ENCODE peak calls at places on chromosomes 5 and 9, in eight cellular contexts. S is pancreas; F is SJSA1; L is CD8-positive, alpha-beta T cell; W is heart right ventricle; Y is adipocyte; J is tibial nerve; M is cardiac muscle cell. X is an unnamed sample. For H3K9me3 and H3K27me3, the result is how much of the 10 kb centered on the place peaks cover.

GRCh38 chr5:141846031-141846430 is 32.2 kb downstream of the PCDH1 start:
- DNase-seq in S (no peak), F (no peak), L (no peak), W (peak), Y (no peak), J (no peak), M (peak), X (no peak)

GRCh38 chr5:24364711-24365110 is 280.1 kb downstream of the CDH10 start:
- DNase-seq in S (peak), F (no peak), L (no peak), W (no peak), Y (no peak), J (no peak), M (no peak), X (no peak)

GRCh38 chr9:2087500-2088313 is 72.6 kb downstream of the SMARCA2 start:
- DNase-seq in S (no peak), F (peak), L (no peak), W (no peak), Y (peak), J (no peak), M (peak), X (no peak)

GRCh38 chr5:63053019-63053638 is 474.5 kb downstream of the LRRC70 start:
- DNase-seq in S (peak), F (no peak), L (no peak), W (no peak), Y (no peak), J (no peak), M (no peak), X (no peak)

GRCh38 chr5:96565843-96566242 is 96.3 kb upstream of the CAST start:
- DNase-seq in S (no peak), F (peak), L (no peak), W (no peak), Y (peak), J (no peak), M (no peak), X (no peak)

GRCh38 chr5:79171846-79172245 is 60.2 kb downstream of the BHMT start:
- DNase-seq in S (no peak), F (no peak), L (no peak), W (no peak), Y (peak), J (no peak), M (no peak), X (no peak)

GRCh38 chr5:141182248-141182647 is at the start of gene PCDHB16:
- DNase-seq in S (no peak), F (peak), L (no peak), W (peak), Y (peak), J (peak), M (peak), X (no peak)

GRCh38 chr9:99905833-99906402 is 536 bp upstream of the STX17 start:
- DNase-seq in S (peak), F (no peak), L (no peak), W (no peak), Y (no peak), J (no peak), M (no peak), X (no peak)

GRCh38 chr5:79774171-79774854 is 84.7 kb downstream of the CMYA5 start:
- DNase-seq in S (no peak), F (no peak), L (no peak), W (peak), Y (peak), J (no peak), M (peak), X (no peak)

GRCh38 chr9:128903871-128904371 is 16.9 kb upstream of the PHYHD1 start:
- DNase-seq in S (no peak), F (peak), L (no peak), W (no peak), Y (no peak), J (no peak), M (no peak), X (no peak)

GRCh38 chr5:127650649-127651048 is 1.8 kb downstream of the CTXN3 start:
- DNase-seq in S (no peak), F (peak), L (no peak), W (no peak), Y (peak), J (no peak), M (peak), X (no peak)

GRCh38 chr9:130837002-130837511 is 2.0 kb downstream of the ABL1 start:
- DNase-seq in S (no peak), F (peak), L (no peak), W (no peak), Y (peak), J (no peak), M (no peak), X (no peak)

GRCh38 chr5:14917719-14918118 is 46.1 kb upstream of the ANKH start:
- DNase-seq in S (no peak), F (peak), L (no peak), W (no peak), Y (peak), J (no peak), M (no peak), X (no peak)

GRCh38 chr5:166671818-166672217 is 1619.6 kb upstream of the WWC1 start:
- DNase-seq in S (no peak), F (no peak), L (no peak), W (no peak), Y (no peak), J (no peak), M (no peak), X (no peak)

GRCh38 chr9:93679536-93680444 is 103.4 kb downstream of the PHF2 start:
- DNase-seq in S (no peak), F (no peak), L (no peak), W (peak), Y (no peak), J (no peak), M (no peak), X (no peak)

GRCh38 chr5:24363789-24364534 is 280.8 kb downstream of the CDH10 start:
- DNase-seq in S (no peak), F (no peak), L (no peak), W (no peak), Y (no peak), J (no peak), M (no peak), X (no peak)

GRCh38 chr5:34503379-34504346 is 152.5 kb upstream of the RAI14 start:
- DNase-seq in S (no peak), F (no peak), L (no peak), W (no peak), Y (no peak), J (no peak), M (no peak), X (no peak)

GRCh38 chr9:81390802-81391456 is 298.4 kb downstream of the TLE1 start:
- DNase-seq in S (no peak), F (no peak), L (no peak), W (no peak), Y (no peak), J (no peak), M (no peak), X (no peak)

GRCh38 chr5:180100621-180101450 is 29.3 kb upstream of the RNF130 start:
- DNase-seq in S (no peak), F (no peak), L (no peak), W (no peak), Y (no peak), J (no peak), M (no peak), X (no peak)

GRCh38 chr9:83449981-83450380 is 88.2 kb downstream of the FRMD3 start:
- DNase-seq in S (no peak), F (no peak), L (no peak), W (no peak), Y (no peak), J (no peak), M (no peak), X (no peak)

GRCh38 chr5:92504346-92504745 is 1076.7 kb downstream of the NR2F1-AS1 start:
- DNase-seq in S (no peak), F (no peak), L (no peak), W (no peak), Y (no peak), J (no peak), M (no peak), X (no peak)

GRCh38 chr9:121288874-121289553 is 21.1 kb downstream of the GSN start:
- DNase-seq in S (peak), F (no peak), L (no peak), W (peak), Y (peak), J (peak), M (peak), X (no peak)

GRCh38 chr5:65327582-65327981 is 154.1 kb downstream of the ADAMTS6 start:
- DNase-seq in S (no peak), F (peak), L (no peak), W (no peak), Y (peak), J (no peak), M (no peak), X (no peak)

GRCh38 chr5:36502608-36503007 is 103.8 kb upstream of the SLC1A3 start:
- DNase-seq in S (no peak), F (peak), L (no peak), W (no peak), Y (peak), J (no peak), M (no peak), X (no peak)

GRCh38 chr9:31615964-31616363 is 768.5 kb upstream of the ACO1 start:
- DNase-seq in S (no peak), F (no peak), L (no peak), W (no peak), Y (no peak), J (no peak), M (no peak), X (no peak)

GRCh38 chr5:167296056-167296455 is 995.4 kb upstream of the WWC1 start:
- DNase-seq in S (no peak), F (peak), L (no peak), W (no peak), Y (no peak), J (no peak), M (no peak), X (no peak)

GRCh38 chr5:174532453-174533126 is 191.8 kb upstream of the MSX2 start:
- DNase-seq in S (peak), F (peak), L (no peak), W (peak), Y (peak), J (peak), M (peak), X (no peak)

GRCh38 chr5:11560915-11561697 is 343.1 kb downstream of the CTNND2 start:
- DNase-seq in S (no peak), F (no peak), L (no peak), W (no peak), Y (no peak), J (no peak), M (no peak), X (no peak)

GRCh38 chr9:121780641-121781040 is 129.2 kb downstream of the DAB2IP start:
- DNase-seq in S (no peak), F (no peak), L (no peak), W (peak), Y (no peak), J (no peak), M (no peak), X (no peak)

GRCh38 chr9:1876891-1877496 is 138.2 kb upstream of the SMARCA2 start:
- DNase-seq in S (no peak), F (no peak), L (no peak), W (no peak), Y (no peak), J (no peak), M (no peak), X (no peak)

GRCh38 chr5:118752568-118752967 is 235.8 kb downstream of the DTWD2 start:
- DNase-seq in S (no peak), F (no peak), L (no peak), W (no peak), Y (no peak), J (no peak), M (no peak), X (no peak)

GRCh38 chr9:111542497-111543254 is 17.7 kb downstream of the ZNF483 start:
- DNase-seq in S (no peak), F (no peak), L (no peak), W (no peak), Y (no peak), J (no peak), M (no peak), X (no peak)

GRCh38 chr9:111548623-111549022 is 23.6 kb downstream of the ZNF483 start:
- DNase-seq in S (no peak), F (no peak), L (no peak), W (no peak), Y (no peak), J (no peak), M (no peak), X (no peak)
- H3K9me3 ChIP-seq in S (under half), F (under half), L (under half), W (under half), Y (half or more), J (under half), M (under half), X (half or more)

GRCh38 chr9:135579889-135580660 is 18.5 kb downstream of the PAEP start:
- DNase-seq in S (no peak), F (no peak), L (no peak), W (no peak), Y (no peak), J (no peak), M (no peak), X (no peak)
- H3K27me3 ChIP-seq in S (under half), F (under half), L (under half), W (under half), Y (under half), J (under half), M (under half), X (under half)

GRCh38 chr9:138115506-138115905 is 237.9 kb downstream of the CACNA1B start:
- DNase-seq in S (no peak), F (no peak), L (no peak), W (no peak), Y (no peak), J (no peak), M (no peak), X (no peak)
- H3K9me3 ChIP-seq in S (under half), F (under half), L (under half), W (under half), Y (under half), J (under half), M (under half), X (under half)

DNA sequence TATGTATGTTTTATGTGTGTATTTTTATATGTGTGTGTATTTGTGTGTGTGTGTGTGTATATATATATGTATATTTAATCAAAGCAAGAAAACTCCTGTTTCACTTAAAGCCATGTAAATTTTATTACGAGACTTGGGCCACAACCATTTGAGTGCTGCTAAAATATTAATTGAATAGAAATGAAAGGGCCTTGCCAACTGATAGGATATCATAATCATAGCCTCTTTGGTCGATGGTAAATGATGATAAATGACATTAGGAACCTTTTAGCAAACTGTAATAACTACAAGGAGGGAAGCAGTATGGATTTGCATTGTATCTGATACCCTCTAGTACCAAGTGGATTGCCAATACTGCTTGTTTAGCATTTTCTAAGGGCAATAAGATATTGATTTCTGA is 7.9 kb downstream of the TLE4 start:
- DNase-seq in S (no peak), F (no peak), L (no peak), W (no peak), Y (no peak), J (no peak), M (no peak), X (no peak)
- H3K27me3 ChIP-seq in S (under half), F (under half), L (under half), W (under half), Y (under half), J (under half), M (under half), X (under half)

GRCh38 chr5:158407801-158408200 is 548.9 kb upstream of the CLINT1 start:
- DNase-seq in S (no peak), F (no peak), L (no peak), W (no peak), Y (peak), J (no peak), M (no peak), X (no peak)
- H3K9me3 ChIP-seq in S (under half), F (under half), L (under half), W (under half), Y (under half), J (under half), M (under half), X (under half)

GRCh38 chr9:135073741-135074305 is 13.6 kb upstream of the OLFM1 start:
- DNase-seq in S (peak), F (no peak), L (no peak), W (no peak), Y (no peak), J (no peak), M (no peak), X (no peak)
- H3K27me3 ChIP-seq in S (under half), F (under half), L (under half), W (under half), Y (under half), J (under half), M (under half), X (under half)

GRCh38 chr5:27312291-27312690 is 273.9 kb upstream of the CDH9 start:
- DNase-seq in S (no peak), F (no peak), L (no peak), W (no peak), Y (no peak), J (no peak), M (no peak), X (no peak)
- H3K9me3 ChIP-seq in S (under half), F (under half), L (under half), W (under half), Y (under half), J (under half), M (under half), X (under half)

DNA sequence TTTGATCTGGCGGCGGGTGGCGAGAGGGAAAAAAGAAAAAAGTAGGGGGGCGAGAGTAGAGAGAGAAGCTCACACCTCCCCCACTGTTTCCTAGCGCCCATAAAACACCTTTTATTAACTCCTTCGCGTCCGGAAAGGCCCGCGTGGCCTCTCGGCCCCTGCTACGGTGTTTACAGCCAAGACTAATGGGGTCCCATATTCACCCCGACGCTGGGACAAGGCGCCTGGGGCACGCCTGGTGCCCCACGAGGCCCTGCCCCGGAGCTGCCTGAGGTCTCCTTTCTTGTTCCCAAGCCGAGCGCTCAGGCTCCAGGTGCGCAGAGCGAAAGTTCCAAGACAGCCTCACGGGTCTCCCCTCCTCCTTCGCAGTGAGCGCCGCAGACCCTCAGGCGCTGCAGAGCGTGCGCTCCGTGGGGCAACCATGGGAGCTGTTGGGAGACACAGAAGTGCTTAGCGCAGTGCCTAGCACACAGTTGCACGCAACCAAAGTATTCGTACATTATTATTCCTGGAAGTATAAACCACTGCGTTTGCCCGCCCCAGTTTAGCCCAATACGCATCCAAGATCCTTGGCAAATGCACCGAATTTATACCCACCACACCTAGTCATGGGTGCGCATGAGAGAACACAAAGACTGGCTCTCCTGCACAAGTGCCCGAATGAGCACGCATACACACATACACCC is 4.3 kb downstream of the HAND1 start:
- DNase-seq in S (no peak), F (no peak), L (no peak), W (no peak), Y (no peak), J (no peak), M (no peak), X (no peak)
- H3K27me3 ChIP-seq in S (under half), F (half or more), L (half or more), W (half or more), Y (half or more), J (under half), M (half or more), X (half or more)

GRCh38 chr9:71876829-71877228 is 34.2 kb downstream of the ABHD17B start:
- DNase-seq in S (no peak), F (no peak), L (no peak), W (no peak), Y (no peak), J (no peak), M (no peak), X (no peak)

GRCh38 chr9:71876106-71876505 is 34.9 kb downstream of the ABHD17B start:
- DNase-seq in S (no peak), F (no peak), L (no peak), W (no peak), Y (no peak), J (no peak), M (no peak), X (no peak)

GRCh38 chr9:71884005-71884404 is 27.0 kb downstream of the ABHD17B start:
- DNase-seq in S (no peak), F (no peak), L (no peak), W (no peak), Y (no peak), J (no peak), M (no peak), X (no peak)

GRCh38 chr9:71878327-71879274 is 32.4 kb downstream of the ABHD17B start:
- DNase-seq in S (no peak), F (no peak), L (no peak), W (no peak), Y (no peak), J (no peak), M (no peak), X (no peak)

DNA sequence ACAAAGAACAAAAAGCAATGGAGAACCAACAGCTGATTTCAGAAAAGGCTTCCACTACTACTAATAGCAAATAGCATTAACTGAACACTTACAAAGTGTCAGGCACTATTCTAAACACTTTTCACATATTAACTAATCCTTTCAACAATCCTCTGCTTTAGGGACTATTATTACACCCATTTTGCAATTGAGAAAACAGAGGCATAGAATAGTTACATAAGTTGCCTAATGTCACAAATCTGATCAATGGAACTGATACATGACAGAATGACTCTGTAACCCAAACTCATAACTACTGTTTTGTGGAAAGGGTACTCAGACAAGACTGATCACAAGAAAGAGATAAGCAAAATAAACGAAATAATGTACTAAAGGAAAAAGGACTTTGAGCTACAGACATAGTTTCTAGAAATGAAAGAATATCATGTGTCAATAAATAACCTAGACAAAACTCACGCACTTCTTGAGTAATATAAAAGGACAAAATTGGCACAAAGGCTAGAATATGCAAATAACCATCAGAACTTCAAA is 31.3 kb downstream of the ABHD17B start:
- DNase-seq in S (no peak), F (no peak), L (no peak), W (no peak), Y (no peak), J (no peak), M (no peak), X (no peak)
- H3K9me3 ChIP-seq in S (under half), F (under half), L (under half), W (under half), Y (under half), J (under half), M (under half), X (under half)

DNA sequence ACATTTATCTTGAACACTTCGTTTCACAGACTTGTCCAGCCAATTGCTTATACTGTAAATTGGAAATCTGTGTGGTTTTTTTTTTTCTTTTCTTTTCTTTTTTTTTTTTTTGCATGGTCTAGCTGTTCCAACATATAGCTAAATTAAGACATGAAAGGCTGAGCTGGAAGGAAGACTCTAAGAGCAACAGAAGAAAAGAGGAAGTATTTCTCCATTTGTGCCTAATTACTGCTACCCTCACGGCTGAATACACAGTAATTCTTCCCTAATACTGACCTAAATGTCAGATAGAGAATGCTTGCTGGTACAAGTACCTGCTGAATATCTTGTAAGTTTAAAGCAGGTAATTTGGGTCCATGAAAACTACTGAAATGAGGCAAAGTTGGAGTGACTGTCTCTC is 11.0 kb upstream of the HAPLN1 start:
- DNase-seq in S (no peak), F (no peak), L (no peak), W (no peak), Y (no peak), J (no peak), M (no peak), X (no peak)
- H3K27me3 ChIP-seq in S (under half), F (under half), L (under half), W (under half), Y (under half), J (under half), M (under half), X (under half)